ENCODE peak calls at places on chromosomes 6 and 20, in eight cellular contexts. P, Z, J, W, G, N, T and Q are unnamed samples.

GRCh38 chr20:46995561-46996142 is 101.0 kb downstream of the EYA2 start:
- DNase-seq in T (no peak), W (no peak), G (no peak), J (peak; percentile 82), N (no peak), P (no peak), Z (no peak), Q (no peak)

GRCh38 chr20:16548073-16548672 is 25.1 kb downstream of the KIF16B start:
- DNase-seq in P (no peak), T (no peak), G (no peak), N (no peak), J (no peak), Z (no peak), W (no peak), Q (no peak)

GRCh38 chr6:71478834-71479541 is 190.4 kb downstream of the OGFRL1 start:
- DNase-seq in P (no peak), Z (no peak), G (no peak), W (no peak), N (no peak), J (no peak), T (no peak), Q (no peak)

GRCh38 chr20:39775110-39775509 is 813.0 kb downstream of the DHX35 start:
- DNase-seq in W (no peak), G (peak; percentile 46), Z (no peak), J (no peak), N (no peak), P (no peak), T (no peak), Q (no peak)

GRCh38 chr6:158366363-158366762 is 54.1 kb downstream of the TULP4 start:
- DNase-seq in Z (no peak), W (no peak), N (peak; percentile 45), J (no peak), T (no peak), G (no peak), P (no peak), Q (no peak)

GRCh38 chr6:36700812-36701211 is 3.2 kb downstream of the RAB44 start:
- DNase-seq in Z (no peak), N (no peak), P (no peak), T (no peak), W (no peak), G (no peak), J (no peak), Q (no peak)

GRCh38 chr20:48684501-48685041 is 143.2 kb downstream of the PREX1 start:
- DNase-seq in Z (no peak), J (no peak), P (no peak), N (no peak), T (no peak), W (no peak), G (no peak), Q (no peak)

GRCh38 chr6:84027340-84028183 is 6.0 kb upstream of the MRAP2 start:
- DNase-seq in G (no peak), P (no peak), W (no peak), Z (no peak), N (no peak), J (peak; percentile 45), T (no peak), Q (no peak)

GRCh38 chr20:36550797-36551299 is 9.5 kb downstream of the MYL9 start:
- DNase-seq in J (peak; percentile 16), P (no peak), G (no peak), Z (no peak), N (no peak), T (no peak), W (no peak), Q (no peak)

GRCh38 chr6:167093922-167094432 is 28.9 kb upstream of the CCR6 start:
- DNase-seq in P (peak; percentile 69), G (no peak), Z (no peak), J (no peak), W (no peak), T (no peak), N (peak; percentile 84), Q (peak; percentile 48)

GRCh38 chr20:15930324-15931305 is 642.6 kb downstream of the KIF16B start:
- DNase-seq in N (no peak), P (no peak), T (peak; percentile 18), G (no peak), W (peak; percentile 56), Z (no peak), J (peak; percentile 62), Q (no peak)